ENCODE peak calls at places on chromosomes 12 and 14, in eight cellular contexts. K is RWPE2; C is CD4-positive, alpha-beta memory T cell; O is breast epithelium; W is upper lobe of right lung; G is suprapubic skin; V is mesenchymal stem cell; S is mammary epithelial cell. P is an unnamed sample.

GRCh38 chr14:70018713-70019201 is 139.5 kb downstream of the SMOC1 start:
- DNase-seq in W (no peak), C (no peak), V (peak), S (no peak), O (peak), G (no peak), K (no peak), P (no peak)

GRCh38 chr12:54126696-54127537 is 61.9 kb downstream of the SMUG1 start:
- DNase-seq in G (peak), O (peak), V (no peak), K (no peak), C (no peak), W (no peak), S (peak), P (no peak)

GRCh38 chr14:73457050-73457934 is 1.1 kb downstream of the NUMB start:
- DNase-seq in S (peak), K (peak), G (peak), C (no peak), W (peak), V (peak), O (peak), P (peak)

GRCh38 chr12:19181666-19182426 is 52.3 kb downstream of the PLEKHA5 start:
- DNase-seq in G (no peak), C (no peak), O (no peak), K (no peak), V (no peak), W (no peak), S (no peak), P (peak)

GRCh38 chr14:34301107-34301734 is 160.8 kb downstream of the SPTSSA start:
- DNase-seq in W (no peak), O (no peak), G (no peak), V (peak), K (no peak), S (peak), C (peak), P (peak)

GRCh38 chr12:119808441-119808840 is 68.7 kb downstream of the CIT start:
- DNase-seq in G (no peak), C (no peak), W (no peak), S (peak), V (no peak), K (no peak), O (no peak), P (no peak)

GRCh38 chr14:96168581-96168980 is 36.1 kb upstream of the BDKRB2 start:
- DNase-seq in O (no peak), W (no peak), C (no peak), G (no peak), V (no peak), K (no peak), S (no peak), P (no peak)

GRCh38 chr14:42527141-42527540 is 920.5 kb downstream of the LRFN5 start:
- DNase-seq in O (no peak), S (no peak), V (no peak), W (no peak), C (no peak), G (no peak), K (no peak), P (no peak)

GRCh38 chr12:45235087-45236025 is 19.5 kb downstream of the ANO6 start:
- DNase-seq in S (peak), W (no peak), K (peak), C (no peak), G (no peak), V (peak), O (peak), P (no peak)

GRCh38 chr12:77751939-77752338 is 78.8 kb upstream of the NAV3 start:
- DNase-seq in O (no peak), G (no peak), S (no peak), W (no peak), V (peak), K (no peak), C (no peak), P (no peak)

GRCh38 chr12:31929140-31929526 is 30.1 kb upstream of the RESF1 start:
- DNase-seq in C (no peak), V (no peak), K (no peak), G (no peak), W (no peak), O (no peak), S (no peak), P (no peak)

GRCh38 chr12:26378721-26379120 is 183.3 kb downstream of the SSPN start:
- DNase-seq in W (no peak), K (no peak), V (no peak), C (no peak), S (no peak), O (no peak), G (no peak), P (no peak)

GRCh38 chr12:48758737-48759136 is 30.2 kb downstream of the ADCY6 start:
- DNase-seq in O (no peak), V (no peak), C (no peak), S (no peak), K (no peak), G (no peak), W (no peak), P (no peak)

GRCh38 chr12:46402451-46402850 is 29.9 kb upstream of the SLC38A2 start:
- DNase-seq in W (no peak), C (no peak), K (peak), G (no peak), O (no peak), V (peak), S (peak), P (no peak)

GRCh38 chr12:10861366-10861765 is 12.1 kb upstream of the PRR4 start:
- DNase-seq in C (no peak), O (no peak), V (no peak), W (no peak), G (no peak), K (no peak), S (no peak), P (no peak)

GRCh38 chr14:97350415-97350814 is 553.2 kb downstream of the VRK1 start:
- DNase-seq in S (no peak), V (no peak), K (no peak), G (no peak), O (no peak), W (no peak), C (no peak), P (no peak)

GRCh38 chr12:63420206-63420644 is 248.1 kb downstream of the DPY19L2 start:
- DNase-seq in K (no peak), G (no peak), W (no peak), V (peak), C (peak), S (peak), O (no peak), P (peak)

GRCh38 chr12:10448236-10448635 is 4.9 kb downstream of the KLRC1 start:
- DNase-seq in V (no peak), C (no peak), S (no peak), G (no peak), O (no peak), W (no peak), K (no peak), P (no peak)

GRCh38 chr14:104290756-104291122 is 152.4 kb downstream of the KIF26A start:
- DNase-seq in O (peak), C (no peak), S (no peak), W (peak), G (peak), K (peak), V (no peak), P (no peak)

GRCh38 chr12:110689601-110690430 is 901 bp upstream of the HVCN1 start:
- DNase-seq in W (no peak), K (no peak), O (no peak), S (no peak), C (peak), V (no peak), G (no peak), P (peak)

GRCh38 chr12:105451211-105451610 is 120.7 kb downstream of the C12orf75 start:
- DNase-seq in C (no peak), S (no peak), V (peak), O (no peak), K (no peak), G (no peak), W (no peak), P (no peak)

GRCh38 chr12:57726151-57726883 is 12.2 kb downstream of the AGAP2 start:
- DNase-seq in S (peak), C (no peak), W (peak), G (peak), O (peak), K (no peak), V (peak), P (no peak)

GRCh38 chr14:75123991-75124390 is 2.9 kb downstream of the NEK9 start:
- DNase-seq in V (peak), W (no peak), C (no peak), G (no peak), S (peak), K (no peak), O (no peak), P (no peak)

GRCh38 chr12:121227294-121227693 is 17.4 kb downstream of the P2RX4 start:
- DNase-seq in G (no peak), W (peak), S (peak), V (no peak), O (peak), K (no peak), C (no peak), P (peak)
- H3K4me3 ChIP-seq in G (no peak), W (no peak), S (no peak), V (no peak), O (no peak), K (no peak), C (no peak), P (peak)

GRCh38 chr12:1706284-1707016 is 15.6 kb downstream of the ADIPOR2 start:
- DNase-seq in K (no peak), C (no peak), W (no peak), O (no peak), S (no peak), G (no peak), V (no peak), P (no peak)

GRCh38 chr12:1702708-1703107 is 11.8 kb downstream of the ADIPOR2 start:
- DNase-seq in K (no peak), O (no peak), C (no peak), G (no peak), V (peak), W (no peak), S (no peak), P (no peak)

GRCh38 chr12:1707051-1707450 is 16.2 kb downstream of the ADIPOR2 start:
- DNase-seq in C (no peak), S (no peak), O (no peak), W (no peak), G (no peak), K (no peak), V (no peak), P (no peak)

GRCh38 chr12:1705774-1706173 is 14.9 kb downstream of the ADIPOR2 start:
- DNase-seq in G (no peak), K (no peak), O (no peak), W (no peak), V (no peak), S (no peak), C (no peak), P (no peak)

GRCh38 chr12:1703771-1704170 is 12.9 kb downstream of the ADIPOR2 start:
- DNase-seq in C (no peak), S (no peak), K (no peak), G (no peak), W (no peak), O (no peak), V (no peak), P (no peak)
- H3K27ac ChIP-seq in C (no peak), S (no peak), K (no peak), G (no peak), W (no peak), O (no peak), V (no peak), P (no peak)

GRCh38 chr12:79674629-79675028 is 16.1 kb downstream of the PAWR start:
- DNase-seq in K (no peak), G (no peak), C (no peak), V (peak), O (no peak), W (no peak), S (peak), P (no peak)
- H3K4me3 ChIP-seq in K (no peak), G (no peak), C (no peak), V (no peak), O (no peak), W (no peak), S (no peak), P (no peak)

DNA sequence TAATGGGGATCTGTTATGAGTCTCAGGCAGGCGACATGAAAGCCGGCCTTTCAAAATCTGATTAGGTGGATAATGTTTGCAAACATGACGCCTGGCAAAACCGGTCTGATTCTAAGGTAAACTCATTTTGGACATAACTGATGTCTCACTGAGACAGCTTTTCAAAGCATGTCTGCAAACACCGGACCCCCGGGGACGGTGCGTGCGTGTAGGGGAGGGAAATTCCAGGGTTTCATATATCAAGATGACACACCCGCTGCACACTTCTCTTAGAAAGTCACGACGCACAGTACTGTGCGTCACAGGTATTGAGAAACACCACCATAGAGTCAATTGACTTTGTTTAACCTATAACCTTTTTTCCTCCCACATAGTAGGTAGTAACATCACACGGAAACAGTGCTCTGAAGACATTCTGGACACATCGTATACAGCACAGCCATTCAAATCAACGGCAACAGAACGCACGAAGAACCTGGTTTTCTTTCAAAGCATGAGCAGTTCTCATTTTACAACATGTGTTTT is 43.9 kb upstream of the TESC start:
- DNase-seq in G (no peak), S (no peak), K (peak), W (no peak), O (no peak), V (no peak), C (no peak), P (no peak)
- H3K27ac ChIP-seq in G (no peak), S (no peak), K (peak), W (peak), O (no peak), V (no peak), C (no peak), P (no peak)

GRCh38 chr14:72089625-72090024 is 157.4 kb downstream of the RGS6 start:
- DNase-seq in K (no peak), V (no peak), C (no peak), W (no peak), O (no peak), S (no peak), G (no peak), P (no peak)

GRCh38 chr14:72097173-72097783 is 165.0 kb downstream of the RGS6 start:
- DNase-seq in V (no peak), W (no peak), S (no peak), K (no peak), O (no peak), C (no peak), G (no peak), P (no peak)

GRCh38 chr14:72098202-72098601 is 166.0 kb downstream of the RGS6 start:
- DNase-seq in W (no peak), O (no peak), C (no peak), V (no peak), S (no peak), G (no peak), K (no peak), P (no peak)

DNA sequence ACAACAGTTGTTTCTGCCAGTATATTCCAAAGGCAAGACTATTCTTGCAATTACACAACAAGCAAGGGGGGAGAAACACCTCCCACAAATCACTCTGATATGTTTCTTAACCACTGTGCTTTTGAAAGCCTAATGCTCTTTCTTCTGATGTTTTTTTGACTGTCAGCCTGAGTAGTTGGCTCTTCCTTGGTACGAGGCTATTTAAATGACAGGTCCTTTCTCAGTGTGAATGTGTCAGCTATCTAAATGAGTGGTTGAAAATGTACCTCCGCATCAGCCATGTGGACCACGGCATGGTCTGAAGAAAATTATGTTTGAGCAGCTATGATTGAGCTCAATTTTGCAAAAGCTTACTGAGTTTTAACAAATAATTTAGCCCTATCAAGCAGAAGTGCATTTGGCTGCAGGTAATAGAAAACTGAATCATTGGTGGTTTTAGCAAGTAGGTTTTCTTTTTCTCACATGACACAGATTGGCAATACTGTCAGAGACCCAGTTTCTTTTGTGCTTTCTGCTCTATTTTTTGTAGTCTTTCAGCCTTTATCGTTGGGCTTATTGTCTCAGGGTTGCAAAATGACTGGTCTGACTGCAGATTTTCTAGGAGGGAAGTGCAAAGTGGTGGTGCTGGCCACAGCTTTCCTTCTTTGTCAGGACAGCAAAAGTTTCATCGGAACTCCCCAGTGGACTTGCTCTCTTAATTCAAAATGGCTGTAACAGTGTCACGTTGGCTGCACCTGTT is 162.8 kb downstream of the RGS6 start:
- DNase-seq in G (no peak), C (no peak), K (no peak), S (no peak), W (no peak), O (no peak), V (no peak), P (no peak)
- H3K4me3 ChIP-seq in G (no peak), C (no peak), K (no peak), S (no peak), W (no peak), O (no peak), V (no peak), P (no peak)